ENCODE peak calls at places on chromosome 1, in six cellular contexts. K is stimulated activated naive CD8-positive, alpha-beta T cell treated with anti-CD3 and anti-CD28 coated beads, Interleukin-15, Interleukin-2, amounts not matched to agents 100 U/mL and 50 U/mL, for 24 hours; I is BE2C; O is pancreas; A is caudate nucleus; D is activated T-cell treated with anti-CD3 and anti-CD28 coated beads for 1 hour. F is an unnamed sample.

GRCh38 chr1:213958346-213958745 is 29.4 kb upstream of the PROX1 start:
- DNase-seq in K (no peak), I (no peak), O (no peak), A (no peak), D (no peak), F (no peak)

GRCh38 chr1:75134939-75135828 is 996 bp downstream of the LHX8 start:
- DNase-seq in K (no peak), I (no peak), O (no peak), A (no peak), D (no peak), F (peak)

GRCh38 chr1:2110191-2110737 is 60.1 kb downstream of the PRKCZ start:
- DNase-seq in K (no peak), I (no peak), O (no peak), A (no peak), D (no peak), F (no peak)

GRCh38 chr1:59432531-59433439 is 135.9 kb downstream of the FGGY start:
- DNase-seq in K (peak), I (no peak), O (no peak), A (no peak), D (no peak), F (no peak)

GRCh38 chr1:198639581-198640235 is 868 bp downstream of the PTPRC start:
- DNase-seq in K (no peak), I (no peak), O (no peak), A (no peak), D (no peak), F (no peak)

GRCh38 chr1:211229365-211229759 is 29.8 kb upstream of the RCOR3 start:
- DNase-seq in K (peak), I (no peak), O (no peak), A (no peak), D (no peak), F (no peak)

GRCh38 chr1:68800182-68800581 is 303.3 kb upstream of the DEPDC1 start:
- DNase-seq in K (no peak), I (no peak), O (no peak), A (no peak), D (no peak), F (no peak)

GRCh38 chr1:19485362-19486187 is at the start of gene CAPZB:
- DNase-seq in K (peak), I (peak), O (peak), A (peak), D (peak), F (peak)

GRCh38 chr1:40936878-40937484 is 42.5 kb upstream of the CTPS1 start:
- DNase-seq in K (no peak), I (peak), O (no peak), A (no peak), D (no peak), F (no peak)

GRCh38 chr1:245356891-245357585 is 202.3 kb downstream of the KIF26B start:
- DNase-seq in K (no peak), I (no peak), O (no peak), A (no peak), D (no peak), F (no peak)

GRCh38 chr1:103859721-103860120 is 110.0 kb downstream of the AMY1C start:
- DNase-seq in K (no peak), I (no peak), O (no peak), A (no peak), D (no peak), F (no peak)

GRCh38 chr1:62382581-62382980 is 54.3 kb upstream of the USP1 start:
- DNase-seq in K (no peak), I (no peak), O (no peak), A (no peak), D (no peak), F (no peak)

GRCh38 chr1:47838562-47839459 is 158.4 kb downstream of the TRABD2B start:
- DNase-seq in K (no peak), I (no peak), O (no peak), A (no peak), D (no peak), F (no peak)